ENCODE peak calls at places on chromosomes 16 and 17, in four cellular contexts. L is HepG2, V is IMR-90, O is K562. Y is an unnamed sample.

GRCh38 chr16:81446318-81447275 is 2.0 kb downstream of the CMIP start:
- DNase-seq in L (no peak), V (peak; percentile 51), O (no peak), Y (peak; percentile 82)

GRCh38 chr17:7177954-7178477 is 1.2 kb downstream of the ASGR1 start:
- DNase-seq in L (peak; percentile 65), V (peak; percentile 71), O (no peak), Y (no peak)

GRCh38 chr16:4298761-4299522 is 16.9 kb upstream of the GLIS2 start:
- DNase-seq in L (no peak), V (peak; percentile 94), O (peak; percentile 66), Y (peak; percentile 97)

GRCh38 chr17:53032861-53033271 is 789.9 kb upstream of the KIF2B start:
- DNase-seq in L (peak; percentile 71), V (peak; percentile 0), O (no peak), Y (peak; percentile 65)

GRCh38 chr17:3030096-3030495 is 33.3 kb downstream of the OR1D5 start:
- DNase-seq in L (no peak), V (peak; percentile 89), O (no peak), Y (no peak)

GRCh38 chr16:57600048-57600835 is 28.2 kb upstream of the ADGRG1 start:
- DNase-seq in L (peak; percentile 70), V (peak; percentile 32), O (peak; percentile 59), Y (peak; percentile 68)

GRCh38 chr17:73803867-73804539 is 159.8 kb upstream of the SDK2 start:
- DNase-seq in L (no peak), V (no peak), O (no peak), Y (no peak)

GRCh38 chr17:18361837-18362380 is 1.4 kb downstream of the SHMT1 start:
- DNase-seq in L (no peak), V (no peak), O (no peak), Y (no peak)

GRCh38 chr16:85820604-85821372 is 21.3 kb downstream of the COX4I1 start:
- DNase-seq in L (no peak), V (no peak), O (no peak), Y (no peak)

GRCh38 chr16:27085182-27085581 is 18.5 kb downstream of the C16orf82 start:
- DNase-seq in L (no peak), V (no peak), O (no peak), Y (no peak)

GRCh38 chr17:50550661-50551432 is 3.9 kb downstream of the SPATA20 start:
- DNase-seq in L (peak; percentile 84), V (peak; percentile 85), O (peak; percentile 76), Y (peak; percentile 84)

GRCh38 chr17:45315583-45316270 is 1.1 kb downstream of the MAP3K14 start:
- DNase-seq in L (no peak), V (no peak), O (no peak), Y (no peak)

GRCh38 chr17:83193336-83194188 is 114.2 kb downstream of the METRNL start:
- DNase-seq in L (no peak), V (no peak), O (no peak), Y (no peak)

GRCh38 chr16:53159781-53160436 is 105.1 kb downstream of the CHD9 start:
- DNase-seq in L (peak; percentile 60), V (peak; percentile 62), O (peak; percentile 45), Y (peak; percentile 46)

GRCh38 chr17:66720027-66720426 is 114.9 kb upstream of the CACNG5 start:
- DNase-seq in L (no peak), V (no peak), O (no peak), Y (no peak)

GRCh38 chr17:56832446-56832845 is 1.3 kb downstream of the C17orf67 start:
- DNase-seq in L (peak; percentile 33), V (no peak), O (no peak), Y (no peak)

GRCh38 chr17:56833812-56834379 is at the start of the genes C17orf67 and DGKE:
- DNase-seq in L (peak; percentile 86), V (peak; percentile 94), O (peak; percentile 98), Y (peak; percentile 85)

GRCh38 chr17:56833023-56833811 is 503 bp downstream of the C17orf67 start:
- DNase-seq in L (no peak), V (peak; percentile 58), O (peak; percentile 67), Y (peak; percentile 49)

GRCh38 chr17:56831364-56832095 is 2.2 kb downstream of the C17orf67 start:
- DNase-seq in L (no peak), V (no peak), O (no peak), Y (no peak)

DNA sequence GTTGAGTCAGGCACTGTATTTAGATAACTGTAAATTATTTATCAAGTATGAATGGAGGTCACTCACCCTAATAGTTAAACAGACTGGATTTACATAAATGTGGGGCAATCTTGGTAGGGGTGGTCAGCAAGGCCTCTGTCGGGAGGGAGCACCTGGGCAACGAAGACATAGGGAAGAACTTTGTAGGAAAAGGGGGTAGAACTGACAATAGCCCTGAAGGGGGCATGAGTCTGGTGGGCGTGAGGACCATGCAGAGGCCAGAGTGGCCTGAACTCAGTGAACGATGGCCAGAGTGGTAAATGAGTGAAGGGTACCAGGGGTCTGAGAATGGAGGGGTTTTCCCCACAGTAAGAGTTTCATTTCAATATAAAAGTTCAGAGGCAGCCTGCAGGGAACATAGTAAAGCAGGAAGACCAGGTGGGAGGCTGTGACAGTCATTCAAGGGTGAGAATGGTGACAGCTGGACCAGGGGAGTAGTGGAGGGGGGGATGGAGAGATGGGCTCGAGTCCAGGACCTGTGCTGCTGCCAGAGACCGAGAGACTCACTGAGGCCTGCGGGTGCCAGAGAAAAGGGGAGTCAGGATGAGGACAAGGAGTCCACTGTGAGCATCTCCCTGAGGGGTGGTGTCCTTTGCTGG is 2.9 kb downstream of the C17orf67 start:
- DNase-seq in L (no peak), V (no peak), O (no peak), Y (no peak)
- H3K4me3 ChIP-seq in L (no peak overlapping the region), V (no peak overlapping the region), O (no peak overlapping the region), Y (no peak overlapping the region)

GRCh38 chr16:76676356-76676755 is 399.2 kb downstream of the CNTNAP4 start:
- DNase-seq in L (no peak), V (no peak), O (no peak), Y (no peak)
- TF ChIP-seq MAZ in L (no peak), V (no peak), O (no peak), Y (no peak)

DNA sequence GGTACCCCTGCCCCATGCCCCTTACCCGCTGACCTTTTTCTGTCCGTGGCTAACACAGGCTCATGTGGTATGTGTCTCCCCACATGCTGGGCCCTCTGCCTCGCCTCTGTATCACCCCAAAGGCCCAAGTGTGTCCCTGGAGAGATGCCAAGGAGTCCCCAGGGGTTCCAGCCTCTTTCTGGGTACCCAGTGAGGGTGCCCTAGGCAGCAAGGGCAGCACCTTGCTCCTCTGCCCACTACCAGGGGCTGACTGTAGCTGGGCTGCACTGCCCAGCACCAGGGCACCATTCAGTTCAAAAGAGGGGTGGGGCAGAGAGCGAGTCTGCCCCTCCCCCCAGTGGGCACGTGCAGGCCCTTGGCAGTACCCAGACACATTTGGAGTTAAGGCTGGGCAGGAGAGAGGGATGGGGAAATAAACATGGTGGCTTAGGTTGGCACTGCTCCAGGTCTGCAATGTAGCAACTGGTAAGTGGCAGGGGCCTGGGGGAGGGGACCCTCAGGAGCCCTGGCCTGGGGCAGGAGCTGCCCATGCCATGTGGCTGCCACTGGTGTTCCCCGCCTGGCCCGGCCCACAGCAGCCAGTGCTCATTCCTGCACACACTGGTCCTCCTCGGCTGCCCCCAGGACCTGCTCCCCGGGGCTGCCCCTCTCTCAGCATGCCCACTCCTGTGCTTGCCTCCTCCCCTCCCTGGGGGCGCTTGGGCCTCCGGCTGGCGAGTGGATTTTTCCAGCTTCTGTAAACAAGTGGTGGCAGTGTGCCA is 9.1 kb downstream of the THRA start:
- DNase-seq in L (peak; percentile 46), V (no peak), O (no peak), Y (no peak)
- H3K4me3 ChIP-seq in L (peak overlapping the region; percentile 5), V (no peak overlapping the region), O (no peak overlapping the region), Y (peak overlapping the region; percentile 30)

GRCh38 chr16:31117384-31118222 is at the start of gene KAT8:
- DNase-seq in L (peak; percentile 99), V (peak; percentile 97), O (peak; percentile 99), Y (peak; percentile 96)

GRCh38 chr16:31120129-31120528 is 2.7 kb downstream of the KAT8 start:
- DNase-seq in L (no peak), V (no peak), O (no peak), Y (no peak)

GRCh38 chr16:31113420-31114124 is 3.9 kb upstream of the KAT8 start:
- DNase-seq in L (peak; percentile 57), V (no peak), O (no peak), Y (no peak)

GRCh38 chr16:31114468-31114867 is 3.0 kb upstream of the KAT8 start:
- DNase-seq in L (no peak), V (no peak), O (no peak), Y (no peak)

DNA sequence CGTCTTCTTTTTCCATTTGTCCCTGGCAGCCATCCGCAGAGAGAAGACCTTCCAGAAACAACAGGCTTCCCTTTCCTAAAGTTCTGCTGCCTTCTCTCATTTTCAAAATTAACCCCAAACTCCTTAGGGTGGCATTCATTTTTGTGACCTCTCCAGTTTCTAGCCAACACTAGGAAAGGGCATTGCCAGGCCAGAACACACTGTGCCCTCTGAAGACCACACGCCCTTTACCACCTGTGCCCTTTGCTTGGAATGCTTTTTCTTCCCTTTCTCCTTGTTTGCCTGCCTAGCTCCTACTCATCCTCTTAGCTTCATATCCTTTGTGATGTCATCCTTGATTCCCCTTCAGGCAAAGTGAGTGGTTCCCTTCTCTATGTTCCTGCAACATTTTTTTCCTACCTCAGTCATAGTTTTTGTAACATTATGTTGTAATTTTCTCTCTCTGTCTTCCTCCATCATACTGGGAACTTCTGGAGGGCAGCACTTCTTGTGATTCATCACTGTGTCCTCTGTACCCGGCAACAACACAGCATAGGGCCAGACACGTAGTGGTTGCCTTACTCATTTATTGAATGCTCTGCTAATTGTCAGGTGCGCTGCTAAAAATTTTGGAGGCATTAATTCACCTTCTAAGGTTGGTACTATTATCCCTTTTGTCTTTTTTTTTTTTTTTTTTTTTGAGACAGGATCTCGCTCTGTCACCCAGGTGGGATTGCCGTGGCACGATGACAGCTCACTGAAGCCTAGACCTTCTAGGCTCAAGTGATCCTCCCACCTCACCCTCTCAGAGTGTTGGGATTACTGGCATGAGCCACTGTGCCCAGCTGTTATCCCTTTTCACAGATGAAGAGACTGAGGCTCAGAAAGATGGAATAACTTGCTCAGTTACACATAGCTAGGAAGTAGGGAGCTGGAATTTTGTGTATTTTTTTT is 1.0 kb downstream of the KAT8 start:
- DNase-seq in L (no peak), V (peak; percentile 81), O (no peak), Y (no peak)
- TF ChIP-seq MAZ in L (no peak), V (no peak), O (no peak), Y (no peak)

GRCh38 chr17:16438173-16438556 is 22.8 kb downstream of the TRPV2 start:
- DNase-seq in L (no peak), V (no peak), O (no peak), Y (no peak)
- H3K4me3 ChIP-seq in L (peak overlapping the region; percentile 39), V (peak overlapping the region; percentile 36), O (peak overlapping the region; percentile 99), Y (peak overlapping the region; percentile 44)

GRCh38 chr16:23334950-23335349 is 32.8 kb downstream of the SCNN1B start:
- DNase-seq in L (no peak), V (no peak), O (no peak), Y (no peak)
- TF ChIP-seq MAZ in L (no peak), V (no peak), O (no peak), Y (no peak)